ENCODE peak calls at places on chromosomes 13 and 19, in four cellular contexts. G is NCI-H2081 treated with DMSO at 0.1 percent for 48 hours, W is activated T-cell treated with anti-CD3 and anti-CD28 coated beads for 1 hour, X is heart right ventricle. C is an unnamed sample.

GRCh38 chr19:18428837-18429674 is 8.9 kb downstream of the ISYNA1 start:
- DNase-seq in W (peak), X (peak), G (no peak), C (peak)

GRCh38 chr13:27510082-27510481 is 59.7 kb upstream of the MTIF3 start:
- DNase-seq in W (no peak), X (no peak), G (no peak), C (no peak)

GRCh38 chr19:19366691-19367396 is 38.6 kb upstream of the GATAD2A start:
- DNase-seq in X (peak), W (peak), G (no peak), C (peak)

GRCh38 chr19:49297403-49297802 is 27.6 kb downstream of the SLC6A16 start:
- DNase-seq in G (no peak), W (no peak), X (no peak), C (no peak)

GRCh38 chr13:80037505-80037888 is 303.4 kb downstream of the SPRY2 start:
- DNase-seq in G (no peak), W (no peak), X (no peak), C (no peak)

GRCh38 chr13:24381539-24382265 is 72.3 kb downstream of the C1QTNF9 start:
- DNase-seq in W (no peak), X (no peak), G (no peak), C (no peak)

GRCh38 chr19:17347361-17347760 is 10.0 kb downstream of the GTPBP3 start:
- DNase-seq in G (no peak), X (no peak), W (no peak), C (no peak)

GRCh38 chr13:44710576-44710975 is 134.4 kb upstream of the TSC22D1 start:
- DNase-seq in W (no peak), G (no peak), X (no peak), C (no peak)

GRCh38 chr19:39307233-39307821 is 11.1 kb downstream of the IFNL1 start:
- DNase-seq in G (no peak), W (no peak), X (peak), C (no peak)

GRCh38 chr19:31803819-31804446 is 454.7 kb upstream of the TSHZ3 start:
- DNase-seq in G (no peak), X (no peak), W (no peak), C (no peak)

GRCh38 chr13:37023871-37024270 is 23.3 kb downstream of the EXOSC8 start:
- DNase-seq in W (no peak), G (no peak), X (no peak), C (no peak)

GRCh38 chr19:2735374-2735773 is 4.4 kb downstream of the SLC39A3 start:
- DNase-seq in W (no peak), G (no peak), X (no peak), C (no peak)

GRCh38 chr19:43781630-43782310 is 997 bp upstream of the KCNN4 start:
- DNase-seq in X (no peak), W (no peak), G (no peak), C (no peak)

GRCh38 chr13:47256618-47257017 is 359.8 kb upstream of the HTR2A start:
- DNase-seq in W (no peak), G (no peak), X (no peak), C (no peak)

GRCh38 chr19:55240713-55241020 is 12.1 kb upstream of the TMEM86B start:
- DNase-seq in G (no peak), W (no peak), X (no peak), C (no peak)

GRCh38 chr19:15447057-15447456 is 2.7 kb downstream of the WIZ start:
- DNase-seq in W (no peak), X (no peak), G (no peak), C (no peak)